ENCODE peak calls at places on chromosomes 2 and 18, in seven cellular contexts. B is cardiac muscle cell, I is colonic mucosa, V is stomach, T is mucosa of descending colon, C is H1, H is chondrocyte. Y is an unnamed sample.
A peak's percentile ranks its signal among the peaks of the same experiment; 100 is the strongest.

GRCh38 chr2:23548143-23548769 is 163.3 kb downstream of the KLHL29 start:
- DNase-seq in B (no peak), I (no peak), V (no peak), T (no peak), C (no peak), H (peak; percentile 72), Y (no peak)

GRCh38 chr2:67561411-67561965 is 164.4 kb downstream of the ETAA1 start:
- DNase-seq in B (peak; percentile 83), I (no peak), V (peak; percentile 66), T (no peak), C (no peak), H (no peak), Y (no peak)

GRCh38 chr2:10985260-10985659 is 73.5 kb downstream of the KCNF1 start:
- DNase-seq in B (no peak), I (no peak), V (no peak), T (no peak), C (no peak), H (no peak), Y (no peak)

GRCh38 chr2:234679151-234679765 is 182.4 kb upstream of the ARL4C start:
- DNase-seq in B (peak; percentile 27), I (no peak), V (no peak), T (no peak), C (no peak), H (no peak), Y (peak; percentile 60)

GRCh38 chr2:42493885-42494433 is at the start of gene KCNG3:
- DNase-seq in B (peak; percentile 64), I (peak; percentile 79), V (peak; percentile 63), T (peak; percentile 89), C (no peak), H (no peak), Y (no peak)

GRCh38 chr18:54918060-54918459 is 41.2 kb downstream of the CCDC68 start:
- DNase-seq in B (no peak), I (no peak), V (no peak), T (no peak), C (no peak), H (no peak), Y (no peak)

GRCh38 chr2:128310094-128310716 is 8.5 kb downstream of the HS6ST1 start:
- DNase-seq in B (no peak), I (peak; percentile 14), V (no peak), T (peak; percentile 18), C (no peak), H (peak; percentile 86), Y (no peak)

GRCh38 chr2:157628532-157629415 is at the start of gene ACVR1C:
- DNase-seq in B (peak; percentile 53), I (peak; percentile 91), V (peak; percentile 82), T (peak; percentile 89), C (peak; percentile 82), H (peak; percentile 72), Y (no peak)

GRCh38 chr2:60496475-60496874 is 57.0 kb downstream of the BCL11A start:
- DNase-seq in B (no peak), I (no peak), V (no peak), T (no peak), C (no peak), H (no peak), Y (no peak)

GRCh38 chr18:63225434-63225833 is 94.1 kb downstream of the BCL2 start:
- DNase-seq in B (no peak), I (peak; percentile 45), V (no peak), T (peak; percentile 61), C (no peak), H (no peak), Y (no peak)

GRCh38 chr2:27049422-27050280 is 1.8 kb upstream of the AGBL5 start:
- DNase-seq in B (no peak), I (peak; percentile 51), V (no peak), T (peak; percentile 73), C (no peak), H (no peak), Y (no peak)

GRCh38 chr2:27007416-27008374 is 25.1 kb upstream of the TMEM214 start:
- DNase-seq in B (no peak), I (no peak), V (no peak), T (no peak), C (no peak), H (no peak), Y (no peak)

GRCh38 chr2:67567866-67568265 is 170.7 kb downstream of the ETAA1 start:
- DNase-seq in B (no peak), I (no peak), V (no peak), T (no peak), C (no peak), H (no peak), Y (no peak)

GRCh38 chr2:127049927-127050802 is 56.8 kb downstream of the BIN1 start:
- DNase-seq in B (peak; percentile 69), I (peak; percentile 60), V (peak; percentile 62), T (peak; percentile 73), C (peak; percentile 41), H (peak; percentile 87), Y (no peak)

GRCh38 chr2:216680951-216681629 is 14.3 kb downstream of the IGFBP5 start:
- DNase-seq in B (no peak), I (no peak), V (no peak), T (no peak), C (no peak), H (no peak), Y (no peak)

GRCh38 chr2:16254356-16254965 is 314.1 kb downstream of the MYCN start:
- DNase-seq in B (no peak), I (no peak), V (no peak), T (no peak), C (no peak), H (no peak), Y (peak; percentile 34)

GRCh38 chr2:140988597-140988996 is 1142.2 kb downstream of the LRP1B start:
- DNase-seq in B (no peak), I (no peak), V (no peak), T (no peak), C (no peak), H (no peak), Y (no peak)

GRCh38 chr2:52810460-52810859 is 957.1 kb upstream of the CHAC2 start:
- DNase-seq in B (peak; percentile 18), I (no peak), V (no peak), T (no peak), C (no peak), H (no peak), Y (no peak)

GRCh38 chr18:581106-581505 is 926 bp downstream of the CETN1 start:
- DNase-seq in B (no peak), I (no peak), V (no peak), T (no peak), C (no peak), H (no peak), Y (no peak)

GRCh38 chr2:175275499-175275898 is 94.0 kb upstream of the ATP5MC3 start:
- DNase-seq in B (no peak), I (no peak), V (no peak), T (no peak), C (no peak), H (no peak), Y (no peak)

GRCh38 chr2:38146917-38147307 is 71.0 kb upstream of the CYP1B1 start:
- DNase-seq in B (peak; percentile 95), I (no peak), V (no peak), T (no peak), C (peak; percentile 57), H (no peak), Y (no peak)

GRCh38 chr2:54574107-54574859 is 118.2 kb downstream of the SPTBN1 start:
- DNase-seq in B (peak; percentile 40), I (peak; percentile 88), V (peak; percentile 47), T (peak; percentile 71), C (no peak), H (no peak), Y (no peak)

GRCh38 chr2:10157293-10157692 is 34.8 kb downstream of the RRM2 start:
- DNase-seq in B (no peak), I (no peak), V (no peak), T (no peak), C (no peak), H (peak; percentile 33), Y (no peak)

GRCh38 chr2:200442471-200442870 is 67.4 kb downstream of the KCTD18 start:
- DNase-seq in B (peak; percentile 41), I (no peak), V (no peak), T (no peak), C (no peak), H (no peak), Y (no peak)

GRCh38 chr2:28393115-28393836 is 618 bp downstream of the FOSL2 start:
- DNase-seq in B (peak; percentile 76), I (peak; percentile 67), V (peak; percentile 69), T (peak; percentile 80), C (no peak), H (no peak), Y (no peak)

GRCh38 chr2:28394997-28395333 is 2.3 kb downstream of the FOSL2 start:
- DNase-seq in B (no peak), I (no peak), V (no peak), T (no peak), C (no peak), H (no peak), Y (no peak)

GRCh38 chr2:28395334-28396061 is 2.8 kb downstream of the FOSL2 start:
- DNase-seq in B (peak; percentile 89), I (peak; percentile 68), V (no peak), T (peak; percentile 69), C (no peak), H (no peak), Y (no peak)

GRCh38 chr2:28392297-28393114 is at the start of gene FOSL2:
- DNase-seq in B (peak; percentile 100), I (peak; percentile 98), V (peak; percentile 96), T (peak; percentile 96), C (peak; percentile 81), H (no peak), Y (peak; percentile 98)

GRCh38 chr2:28394331-28394877 is 1.7 kb downstream of the FOSL2 start:
- DNase-seq in B (peak; percentile 63), I (peak; percentile 76), V (peak; percentile 62), T (peak; percentile 69), C (no peak), H (no peak), Y (no peak)
- TF ChIP-seq CTCF in B (no peak), I (no peak), V (no peak), T (no peak), C (no peak), H (no peak), Y (no peak)

DNA sequence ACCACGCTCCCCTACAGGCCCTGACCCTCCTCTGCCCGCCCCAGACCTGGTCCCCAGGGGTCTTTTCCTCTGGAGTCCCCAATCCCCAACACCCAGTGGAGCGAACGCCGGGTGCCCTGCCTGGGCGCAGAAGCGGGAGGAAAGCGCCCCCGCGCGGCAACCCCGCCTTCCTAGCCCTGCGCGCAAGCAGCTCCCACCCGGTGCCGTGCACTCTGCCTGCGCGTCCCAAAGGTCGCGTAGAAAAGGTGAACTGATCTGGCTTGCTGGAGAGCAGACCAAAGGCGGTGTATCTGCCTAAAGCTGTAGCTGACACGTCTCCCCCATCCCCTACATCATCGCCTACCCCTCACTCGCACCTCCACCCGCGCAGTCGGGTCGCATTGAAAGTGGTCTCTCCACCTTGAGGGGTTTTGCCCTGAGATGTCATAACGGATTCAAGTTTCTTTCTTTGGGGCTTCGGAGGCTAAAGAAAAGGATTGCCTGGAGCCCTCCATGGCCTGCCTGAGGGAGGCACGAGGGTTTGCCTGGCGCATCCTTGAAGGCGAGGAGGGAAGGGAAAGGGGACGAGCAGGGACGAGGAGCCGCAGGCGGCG is 5.7 kb downstream of the GAD1 start:
- DNase-seq in B (no peak), I (no peak), V (no peak), T (peak; percentile 28), C (no peak), H (no peak), Y (no peak)
- TF ChIP-seq CTCF in B (peak; percentile 26), I (no peak), V (no peak), T (no peak), C (peak; percentile 58), H (peak; percentile 55), Y (peak; percentile 24)

GRCh38 chr18:76259012-76259568 is 236.0 kb downstream of the ZNF516 start:
- DNase-seq in B (peak; percentile 16), I (no peak), V (no peak), T (no peak), C (no peak), H (no peak), Y (no peak)
- TF ChIP-seq CTCF in B (peak; percentile 11), I (no peak), V (no peak), T (no peak), C (peak; percentile 47), H (no peak), Y (no peak)

GRCh38 chr2:85015653-85016360 is 44.8 kb downstream of the KCMF1 start:
- DNase-seq in B (peak; percentile 50), I (no peak), V (no peak), T (no peak), C (no peak), H (no peak), Y (no peak)
- TF ChIP-seq CTCF in B (peak; percentile 12), I (no peak), V (no peak), T (no peak), C (no peak), H (peak; percentile 52), Y (peak; percentile 23)

Y was measured in osteocyte.